ENCODE peak calls at places on chromosomes 12 and 14, in seven cellular contexts. L, W, G, K, R, J and N are unnamed samples.

GRCh38 chr12:122722347-122722746 is 5.7 kb upstream of the HCAR3 start:
- DNase-seq in J (no peak), R (no peak), G (no peak), W (no peak), K (no peak), L (no peak), N (no peak)

GRCh38 chr12:48358937-48359509 is 8.3 kb upstream of the ZNF641 start:
- DNase-seq in L (no peak), R (no peak), W (no peak), K (no peak), G (no peak), J (no peak), N (no peak)

GRCh38 chr12:49020441-49020840 is 1.9 kb upstream of the PRKAG1 start:
- DNase-seq in R (no peak), G (no peak), K (no peak), J (no peak), W (no peak), L (no peak), N (no peak)

GRCh38 chr14:105486974-105487448 is 325 bp downstream of the CRIP1 start:
- DNase-seq in R (peak), L (no peak), J (peak), W (no peak), G (no peak), K (no peak), N (no peak)

GRCh38 chr14:89185919-89186849 is 230.8 kb downstream of the FOXN3 start:
- DNase-seq in R (no peak), G (peak), J (peak), L (no peak), K (peak), W (peak), N (no peak)

GRCh38 chr12:2284857-2285256 is 232.1 kb downstream of the CACNA1C start:
- DNase-seq in K (peak), G (peak), J (peak), R (no peak), W (no peak), L (peak), N (peak)

GRCh38 chr12:25806271-25806670 is 152.2 kb upstream of the RASSF8 start:
- DNase-seq in L (no peak), R (no peak), J (no peak), K (peak), G (peak), W (no peak), N (no peak)

GRCh38 chr14:101350710-101351109 is 210.6 kb upstream of the DIO3 start:
- DNase-seq in G (no peak), J (no peak), W (no peak), L (no peak), R (no peak), K (no peak), N (no peak)

GRCh38 chr14:58560208-58560607 is 77.6 kb upstream of the DACT1 start:
- DNase-seq in K (peak), J (no peak), G (no peak), W (no peak), L (no peak), R (no peak), N (no peak)

GRCh38 chr14:77100961-77101360 is 2.9 kb downstream of the CIPC start:
- DNase-seq in L (no peak), R (no peak), J (no peak), G (no peak), W (no peak), K (no peak), N (no peak)

GRCh38 chr12:27142102-27142721 is 59.8 kb upstream of the C12orf71 start:
- DNase-seq in W (peak), K (peak), L (peak), R (peak), J (peak), G (peak), N (peak)

GRCh38 chr12:77796775-77797174 is 33.9 kb upstream of the NAV3 start:
- DNase-seq in K (peak), G (peak), W (no peak), J (no peak), R (no peak), L (no peak), N (no peak)

GRCh38 chr14:93476305-93476704 is 45.6 kb downstream of the UNC79 start:
- DNase-seq in W (no peak), L (no peak), K (no peak), J (no peak), G (no peak), R (no peak), N (no peak)

GRCh38 chr12:120199595-120200306 is 1.2 kb downstream of the RPLP0 start:
- DNase-seq in K (peak), J (no peak), W (peak), R (no peak), G (peak), L (no peak), N (no peak)

GRCh38 chr14:94823556-94824341 is 53.8 kb upstream of the GSC start:
- DNase-seq in J (no peak), L (no peak), K (peak), W (no peak), G (no peak), R (no peak), N (no peak)

GRCh38 chr14:93173943-93174395 is 10.7 kb downstream of the MOAP1 start:
- DNase-seq in W (no peak), L (no peak), J (no peak), K (no peak), R (no peak), G (no peak), N (no peak)

GRCh38 chr12:96033549-96034389 is 1.6 kb downstream of the LTA4H start:
- DNase-seq in G (no peak), K (peak), W (no peak), R (no peak), L (no peak), J (no peak), N (no peak)

GRCh38 chr14:71931492-71932228 is 569 bp upstream of the RGS6 start:
- DNase-seq in J (peak), R (no peak), W (no peak), G (no peak), L (peak), K (peak), N (no peak)

GRCh38 chr12:5014269-5014668 is 29.4 kb upstream of the KCNA5 start:
- DNase-seq in J (no peak), R (no peak), L (no peak), W (no peak), K (no peak), G (no peak), N (no peak)

GRCh38 chr12:57227315-57228115 is 2.0 kb upstream of the SHMT2 start:
- DNase-seq in J (no peak), R (no peak), L (no peak), K (no peak), W (no peak), G (no peak), N (no peak)

DNA sequence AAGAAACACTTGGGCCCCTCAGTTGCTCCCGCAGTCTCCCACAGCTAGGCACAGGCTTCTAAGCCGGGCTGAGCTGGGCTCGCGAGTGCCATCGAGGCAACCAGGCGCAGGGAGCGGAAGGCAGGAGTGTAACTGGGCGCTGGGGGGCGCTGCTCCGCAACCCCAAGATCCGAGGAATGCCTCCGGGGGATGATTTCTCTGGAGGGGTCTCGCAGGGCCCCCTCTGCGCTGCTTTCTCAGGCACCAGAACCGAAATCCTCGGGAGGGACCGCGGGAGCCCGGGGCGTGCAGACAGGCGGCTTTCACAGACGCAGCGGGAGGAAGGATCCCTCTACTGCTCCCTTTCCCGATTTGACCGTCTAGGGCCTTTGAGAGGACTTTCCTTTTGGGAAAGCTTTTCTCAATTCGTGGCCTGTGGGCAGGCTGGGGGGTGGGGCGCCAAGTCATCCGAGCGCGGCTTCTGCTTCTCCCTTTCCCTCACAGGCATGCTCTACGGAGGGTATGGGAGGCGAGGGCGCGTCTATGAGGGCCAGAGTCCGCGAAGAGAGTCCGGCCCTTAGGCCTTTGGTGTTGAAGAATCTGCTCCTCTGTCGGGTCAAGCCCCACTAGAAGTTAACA is 4.3 kb upstream of the NKX2-1 start:
- DNase-seq in J (peak), R (no peak), G (no peak), K (no peak), L (no peak), W (no peak), N (no peak)
- TF ChIP-seq CTCF in J (peak), R (no peak), G (peak), K (no peak), L (peak), W (no peak), N (peak)

GRCh38 chr12:62582065-62582366 is 115.4 kb downstream of the MON2 start:
- DNase-seq in K (no peak), J (no peak), W (no peak), G (no peak), R (no peak), L (no peak), N (no peak)
- TF ChIP-seq CTCF in K (no peak), J (no peak), W (no peak), G (no peak), R (peak), L (peak), N (no peak)

DNA sequence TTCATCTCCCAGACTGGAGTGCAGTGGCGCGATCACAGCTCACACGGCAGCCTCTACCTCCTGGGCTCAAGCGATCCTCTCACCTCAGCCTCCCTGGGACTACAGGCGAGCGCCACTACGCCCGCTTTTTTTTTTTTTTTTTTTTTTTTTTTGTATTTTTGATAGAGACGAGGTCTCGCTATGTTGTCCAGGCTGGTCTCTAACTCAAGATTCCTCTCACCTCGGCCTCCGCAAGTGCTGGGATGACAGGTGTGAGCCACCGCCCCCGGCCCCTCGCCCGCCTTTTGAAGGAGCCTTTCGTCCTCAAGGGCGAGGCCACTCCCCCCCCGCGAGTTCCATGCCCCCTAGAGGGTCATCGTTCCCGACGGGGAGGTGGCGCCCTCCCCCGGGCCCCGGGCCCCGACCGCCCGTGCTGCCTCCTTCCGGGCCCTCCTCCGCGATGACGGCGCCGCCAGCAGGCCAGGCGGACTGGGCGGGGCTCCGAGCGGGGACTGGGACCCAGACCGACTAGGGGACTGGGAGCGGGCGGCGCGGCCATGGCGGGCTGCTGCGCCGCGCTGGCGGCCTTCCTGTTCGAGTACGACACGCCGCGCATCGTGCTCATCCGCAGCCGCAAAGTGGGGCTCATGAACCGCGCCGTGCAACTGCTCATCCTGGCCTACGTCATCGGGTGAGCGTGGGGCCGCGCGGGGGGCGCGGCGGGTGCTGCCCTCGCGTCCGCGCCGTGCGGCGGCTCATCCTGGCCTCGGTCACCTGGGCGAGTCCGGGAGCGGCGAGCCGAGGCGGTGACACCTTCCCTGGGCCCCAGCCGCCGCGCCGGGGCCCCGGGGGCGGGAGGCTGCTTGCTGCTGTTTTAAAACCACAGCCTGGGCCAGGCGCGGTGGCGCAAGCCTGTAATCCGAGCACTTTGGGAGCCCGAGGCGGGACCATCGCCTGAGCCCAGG is at the start of gene P2RX4:
- DNase-seq in G (peak), J (peak), L (peak), R (peak), W (peak), K (peak), N (peak)
- TF ChIP-seq CTCF in G (no peak), J (peak), L (no peak), R (peak), W (peak), K (peak), N (peak)

GRCh38 chr12:64080319-64081008 is 141.6 kb downstream of the KICS2 start:
- DNase-seq in J (no peak), G (no peak), L (no peak), K (no peak), R (no peak), W (no peak), N (no peak)

GRCh38 chr12:64081020-64081419 is 141.1 kb downstream of the KICS2 start:
- DNase-seq in R (no peak), G (no peak), J (no peak), K (no peak), W (no peak), L (no peak), N (no peak)

GRCh38 chr12:64072946-64073345 is 149.2 kb downstream of the KICS2 start:
- DNase-seq in G (no peak), R (no peak), K (no peak), L (no peak), J (no peak), W (no peak), N (no peak)

GRCh38 chr12:64082866-64083268 is 139.2 kb downstream of the KICS2 start:
- DNase-seq in W (no peak), R (no peak), G (no peak), J (no peak), L (no peak), K (no peak), N (no peak)

GRCh38 chr12:64077922-64078321 is 144.2 kb downstream of the KICS2 start:
- DNase-seq in K (peak), W (no peak), G (no peak), R (no peak), L (no peak), J (no peak), N (no peak)
- TF ChIP-seq CTCF in K (peak), W (peak), G (peak), R (no peak), L (peak), J (peak), N (peak)

GRCh38 chr14:68441532-68441931 is 351.3 kb downstream of the ZFP36L1 start:
- DNase-seq in J (no peak), G (no peak), L (no peak), K (no peak), W (no peak), R (no peak), N (no peak)
- TF ChIP-seq CTCF in J (no peak), G (no peak), L (no peak), K (no peak), W (no peak), R (no peak), N (no peak)

GRCh38 chr12:23221926-23222325 is 597.0 kb downstream of the ETNK1 start:
- DNase-seq in W (no peak), K (no peak), R (no peak), G (no peak), L (no peak), J (no peak), N (no peak)

GRCh38 chr12:23217158-23217557 is 592.2 kb downstream of the ETNK1 start:
- DNase-seq in R (no peak), G (no peak), L (no peak), J (no peak), W (no peak), K (no peak), N (no peak)

GRCh38 chr12:23217716-23218115 is 592.7 kb downstream of the ETNK1 start:
- DNase-seq in W (no peak), R (no peak), L (no peak), K (no peak), J (no peak), G (no peak), N (no peak)

GRCh38 chr12:23222801-23223200 is 597.8 kb downstream of the ETNK1 start:
- DNase-seq in L (no peak), G (no peak), R (no peak), W (no peak), J (no peak), K (no peak), N (no peak)

GRCh38 chr12:23221066-23221465 is 596.1 kb downstream of the ETNK1 start:
- DNase-seq in G (no peak), J (peak), R (no peak), K (peak), L (peak), W (no peak), N (no peak)
- TF ChIP-seq CTCF in G (peak), J (peak), R (no peak), K (peak), L (no peak), W (no peak), N (peak)

DNA sequence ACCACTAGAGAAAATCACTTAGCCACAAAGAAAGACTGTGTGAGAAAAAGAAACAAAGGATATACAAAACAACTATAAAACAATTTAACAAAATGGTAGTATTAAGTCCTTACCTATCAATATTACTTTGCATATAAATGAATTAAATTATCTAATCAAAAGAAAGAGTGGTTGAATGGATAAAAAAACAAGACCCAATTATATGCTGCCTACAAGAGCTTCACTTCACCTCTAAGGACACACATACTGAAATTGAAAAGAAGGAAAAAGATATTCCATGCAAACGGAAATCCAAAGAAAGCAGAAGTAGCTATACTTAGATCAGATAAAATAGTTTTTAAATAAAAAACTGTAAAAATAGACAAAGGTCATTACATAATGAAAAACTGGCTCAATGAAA is 134.9 kb upstream of the CCDC196 start:
- DNase-seq in K (no peak), R (no peak), J (no peak), W (no peak), G (no peak), L (no peak), N (no peak)
- TF ChIP-seq CTCF in K (no peak), R (no peak), J (no peak), W (no peak), G (no peak), L (no peak), N (no peak)

DNA sequence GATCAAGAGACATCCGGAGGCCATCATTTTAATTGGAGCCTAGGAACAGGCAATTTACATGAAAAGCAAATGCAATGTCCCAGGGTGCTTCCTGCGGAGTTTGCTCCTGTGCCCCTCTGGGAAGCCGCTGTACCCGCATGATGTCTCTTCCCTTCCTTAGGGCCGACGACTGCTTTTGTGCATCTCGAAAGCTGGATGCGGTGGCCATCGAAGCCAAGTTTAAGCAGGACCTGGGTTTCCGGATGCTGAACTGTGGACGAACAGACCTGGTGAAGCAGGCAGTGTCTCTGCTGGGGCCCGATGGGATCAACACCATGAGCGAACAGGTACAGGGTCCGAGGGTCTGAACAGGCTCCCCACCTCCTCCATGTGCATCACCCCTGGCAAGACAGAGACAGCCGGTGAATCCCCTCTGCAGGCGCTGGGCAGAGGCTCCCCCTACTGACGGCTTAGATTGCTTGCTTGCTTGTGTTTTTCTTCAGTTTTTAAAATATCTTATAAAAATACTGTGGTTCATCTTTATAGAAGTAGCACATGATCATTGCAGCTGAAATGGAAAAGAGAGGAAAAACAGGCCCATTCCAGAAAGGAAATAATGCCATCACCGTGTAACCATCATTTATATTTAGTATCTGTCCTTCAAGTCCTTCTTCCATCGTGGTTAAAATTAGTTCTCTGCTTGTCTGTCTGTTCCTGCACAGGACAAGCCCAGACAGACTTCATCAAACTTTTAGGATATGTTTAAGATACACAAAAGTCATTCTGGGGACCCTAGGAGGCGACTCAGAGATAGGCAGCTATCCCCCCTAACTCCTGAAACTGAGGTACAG is 75.4 kb upstream of the PWP1 start:
- DNase-seq in L (peak), G (peak), K (peak), R (no peak), J (peak), W (peak), N (no peak)
- TF ChIP-seq CTCF in L (peak), G (peak), K (peak), R (no peak), J (peak), W (peak), N (peak)

GRCh38 chr12:128684357-128684756 is 139.4 kb downstream of the SLC15A4 start:
- DNase-seq in G (no peak), L (no peak), K (no peak), W (no peak), J (no peak), R (no peak), N (no peak)
- TF ChIP-seq CTCF in G (no peak), L (no peak), K (no peak), W (no peak), J (no peak), R (no peak), N (no peak)

DNA sequence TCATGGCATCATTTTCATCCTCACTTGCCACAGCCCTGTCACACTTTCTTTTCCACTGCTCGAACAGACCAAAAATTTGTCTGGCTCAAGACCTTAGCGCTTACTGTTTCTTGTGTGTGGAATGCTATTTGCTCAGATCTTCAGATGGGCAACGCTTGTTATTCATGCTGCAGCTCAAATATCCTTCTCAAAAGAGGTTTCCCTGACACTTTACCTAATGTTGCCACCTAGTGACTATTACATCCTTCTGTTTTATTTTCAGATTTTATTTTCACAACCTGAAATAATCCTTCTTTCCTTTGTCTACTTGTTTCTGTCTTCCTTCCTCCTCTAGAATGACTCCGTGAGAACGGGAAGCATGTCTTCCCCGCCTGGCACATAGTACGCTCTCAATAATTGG is 5.6 kb downstream of the FBXO33 start:
- DNase-seq in W (peak), R (no peak), K (peak), L (no peak), G (peak), J (no peak), N (no peak)
- TF ChIP-seq CTCF in W (peak), R (peak), K (peak), L (no peak), G (peak), J (no peak), N (no peak)